ENCODE peak calls at places on chromosomes 7 and 10, in nine cellular contexts. S is mesendoderm, Y is fibroblast of lung, R is endodermal cell, W is neuronal stem cell, U is GM23248, X is adipocyte, M is IMR-90, B is MM.1S. F is an unnamed sample.

GRCh38 chr10:77245953-77246352 is 391.7 kb downstream of the KCNMA1 start:
- DNase-seq in R (no peak), U (peak), X (peak), Y (peak), S (no peak), W (no peak), M (peak), B (no peak), F (no peak)

GRCh38 chr10:97459933-97460332 is 14.0 kb downstream of the ZDHHC16 start:
- DNase-seq in W (no peak), S (no peak), X (no peak), R (no peak), B (no peak), M (no peak), Y (no peak), U (no peak), F (no peak)

GRCh38 chr7:76357379-76358052 is 1.3 kb downstream of the YWHAG start:
- DNase-seq in M (no peak), X (peak), S (no peak), B (no peak), W (no peak), Y (no peak), U (peak), R (no peak), F (no peak)

GRCh38 chr7:151551820-151552219 is 32.1 kb upstream of the RHEB start:
- DNase-seq in M (peak), Y (no peak), X (no peak), B (no peak), W (no peak), S (peak), U (no peak), R (no peak), F (no peak)

GRCh38 chr10:116521424-116522305 is 24.1 kb upstream of the PNLIP start:
- DNase-seq in W (peak), Y (peak), S (peak), X (peak), U (peak), B (peak), R (peak), M (peak), F (no peak)

GRCh38 chr10:6383099-6383812 is 180.5 kb downstream of the PFKFB3 start:
- DNase-seq in B (no peak), W (no peak), S (no peak), M (peak), Y (peak), U (peak), X (peak), R (no peak), F (no peak)

GRCh38 chr10:132238371-132239125 is 51.8 kb downstream of the DPYSL4 start:
- DNase-seq in S (no peak), W (no peak), B (no peak), R (no peak), X (no peak), U (no peak), Y (no peak), M (no peak), F (peak)

GRCh38 chr7:135785065-135785464 is 36.5 kb upstream of the FAM180A start:
- DNase-seq in W (no peak), M (no peak), Y (no peak), S (no peak), R (no peak), U (no peak), X (no peak), B (no peak), F (no peak)

GRCh38 chr7:91327341-91327740 is 63.1 kb downstream of the FZD1 start:
- DNase-seq in Y (no peak), S (no peak), M (no peak), R (no peak), U (no peak), B (no peak), X (no peak), W (no peak), F (no peak)

GRCh38 chr10:35172574-35172973 is 45.9 kb downstream of the CREM start:
- DNase-seq in S (no peak), B (no peak), U (peak), Y (peak), M (peak), X (peak), W (no peak), R (no peak), F (no peak)

GRCh38 chr10:14414901-14415300 is 84.2 kb upstream of the FRMD4A start:
- DNase-seq in S (no peak), W (no peak), U (peak), B (no peak), Y (peak), X (peak), R (no peak), M (peak), F (no peak)

GRCh38 chr7:149714081-149714909 is 59.1 kb downstream of the ZNF467 start:
- DNase-seq in S (peak), B (peak), W (peak), M (peak), X (peak), R (peak), Y (peak), U (peak), F (peak)

GRCh38 chr10:112565434-112566053 is 118.5 kb downstream of the VTI1A start:
- DNase-seq in M (peak), X (peak), U (peak), B (peak), S (peak), R (peak), Y (peak), W (peak), F (no peak)

GRCh38 chr7:82633592-82633991 is 190.0 kb upstream of the CACNA2D1 start:
- DNase-seq in U (no peak), W (no peak), M (no peak), B (no peak), X (no peak), Y (no peak), S (no peak), R (peak), F (no peak)

GRCh38 chr7:124033807-124034753 is 1.2 kb upstream of the TMEM229A start:
- DNase-seq in U (no peak), B (no peak), R (no peak), S (no peak), Y (no peak), M (no peak), W (no peak), X (no peak), F (no peak)

GRCh38 chr7:3605222-3605621 is 304.2 kb downstream of the SDK1 start:
- DNase-seq in M (peak), X (peak), Y (peak), S (no peak), B (no peak), W (no peak), R (no peak), U (no peak), F (no peak)

GRCh38 chr10:87798082-87798481 is 19.9 kb downstream of the ATAD1 start:
- DNase-seq in Y (no peak), W (no peak), R (no peak), U (no peak), M (no peak), S (no peak), B (no peak), X (no peak), F (no peak)

GRCh38 chr10:110226926-110227641 is 19.7 kb downstream of the MXI1 start:
- DNase-seq in X (peak), U (peak), B (no peak), W (no peak), S (peak), R (peak), Y (no peak), M (peak), F (peak)

GRCh38 chr7:2248984-2249694 is 7.1 kb downstream of the NUDT1 start:
- DNase-seq in B (peak), Y (peak), U (peak), S (peak), W (no peak), X (peak), M (peak), R (no peak), F (peak)

GRCh38 chr10:106078796-106079576 is 1085.5 kb downstream of the SORCS1 start:
- DNase-seq in S (peak), U (no peak), M (no peak), W (no peak), X (peak), Y (no peak), R (no peak), B (no peak), F (no peak)

GRCh38 chr7:103551006-103551405 is 105.0 kb upstream of the SLC26A5 start:
- DNase-seq in S (no peak), Y (no peak), R (no peak), X (no peak), W (no peak), U (no peak), M (peak), B (no peak), F (no peak)

GRCh38 chr10:6230335-6230734 is 27.6 kb downstream of the PFKFB3 start:
- DNase-seq in B (no peak), S (no peak), M (no peak), U (no peak), X (no peak), Y (no peak), R (no peak), W (no peak), F (peak)

GRCh38 chr7:45407730-45408406 is 166.3 kb upstream of the ADCY1 start:
- DNase-seq in Y (no peak), U (peak), W (no peak), S (peak), M (no peak), X (no peak), R (peak), B (no peak), F (no peak)

GRCh38 chr7:68729361-68729760 is 868.9 kb upstream of the AUTS2 start:
- DNase-seq in M (no peak), W (no peak), B (no peak), Y (no peak), R (no peak), U (no peak), S (peak), X (no peak), F (no peak)

GRCh38 chr7:106346167-106346677 is 61.4 kb upstream of the NAMPT start:
- DNase-seq in B (no peak), R (no peak), Y (peak), U (no peak), X (no peak), W (no peak), S (no peak), M (no peak), F (no peak)

GRCh38 chr10:36531621-36532020 is 593.8 kb upstream of the ANKRD30A start:
- DNase-seq in X (no peak), S (no peak), R (no peak), B (no peak), M (peak), W (no peak), U (peak), Y (no peak), F (no peak)

GRCh38 chr10:44786451-44786850 is 124.7 kb upstream of the TMEM72 start:
- DNase-seq in W (no peak), R (no peak), S (no peak), Y (peak), U (peak), B (no peak), M (peak), X (peak), F (no peak)

GRCh38 chr10:79333513-79333912 is 13.8 kb upstream of the PPIF start:
- DNase-seq in R (no peak), U (peak), W (no peak), M (peak), B (no peak), Y (no peak), X (peak), S (no peak), F (no peak)

GRCh38 chr7:104225441-104225840 is 17.6 kb upstream of the ORC5 start:
- DNase-seq in S (no peak), U (no peak), R (no peak), W (no peak), Y (no peak), B (no peak), M (no peak), X (no peak), F (no peak)

GRCh38 chr10:48247680-48248079 is 26.8 kb downstream of the FRMPD2 start:
- DNase-seq in U (no peak), R (peak), B (no peak), S (no peak), X (no peak), W (no peak), M (no peak), Y (no peak), F (no peak)

GRCh38 chr7:46764100-46764941 is 817.6 kb downstream of the TNS3 start:
- DNase-seq in W (no peak), Y (peak), X (peak), S (no peak), M (peak), B (no peak), R (no peak), U (peak), F (no peak)

GRCh38 chr7:137591444-137591843 is 247.9 kb upstream of the PTN start:
- DNase-seq in U (peak), M (peak), X (peak), W (no peak), B (peak), Y (peak), R (peak), S (peak), F (no peak)

GRCh38 chr10:53153831-53154230 is 381.2 kb upstream of the MBL2 start:
- DNase-seq in S (no peak), R (no peak), Y (no peak), M (no peak), B (no peak), W (no peak), U (no peak), X (no peak), F (no peak)

GRCh38 chr10:33229252-33229943 is 105.1 kb downstream of the NRP1 start:
- DNase-seq in U (peak), B (no peak), W (no peak), M (no peak), X (peak), R (no peak), S (no peak), Y (no peak), F (no peak)

GRCh38 chr10:84256510-84257342 is 11.9 kb downstream of the RGR start:
- DNase-seq in W (peak), Y (peak), U (peak), B (no peak), R (peak), S (peak), M (peak), X (peak), F (no peak)

GRCh38 chr7:155298834-155299538 is 1.3 kb downstream of the INSIG1 start:
- DNase-seq in W (peak), S (peak), M (peak), R (peak), U (peak), B (peak), Y (peak), X (peak), F (peak)

GRCh38 chr10:123205041-123205440 is 50.8 kb downstream of the BUB3 start:
- DNase-seq in S (no peak), U (no peak), B (no peak), M (no peak), W (no peak), R (no peak), X (no peak), Y (no peak), F (no peak)

GRCh38 chr7:74267756-74268565 is 13.8 kb upstream of the RFC2 start:
- DNase-seq in M (no peak), S (no peak), B (no peak), Y (no peak), U (no peak), R (no peak), W (no peak), X (no peak), F (no peak)

GRCh38 chr10:75638752-75639151 is 207.3 kb downstream of the LRMDA start:
- DNase-seq in R (no peak), M (no peak), W (no peak), U (no peak), X (no peak), S (no peak), Y (no peak), B (no peak), F (no peak)

GRCh38 chr10:75643405-75643804 is 212.0 kb downstream of the LRMDA start:
- DNase-seq in S (no peak), B (no peak), Y (no peak), W (no peak), M (no peak), U (no peak), R (no peak), X (no peak), F (no peak)

GRCh38 chr10:75640381-75640780 is 209.0 kb downstream of the LRMDA start:
- DNase-seq in S (no peak), M (no peak), R (no peak), B (no peak), Y (no peak), W (no peak), U (no peak), X (no peak), F (no peak)

GRCh38 chr10:75640803-75641202 is 209.4 kb downstream of the LRMDA start:
- DNase-seq in B (no peak), R (no peak), M (no peak), S (peak), X (no peak), U (no peak), W (no peak), Y (no peak), F (no peak)

GRCh38 chr10:75639726-75640125 is 208.3 kb downstream of the LRMDA start:
- DNase-seq in R (no peak), X (no peak), M (no peak), B (no peak), W (no peak), U (no peak), S (no peak), Y (no peak), F (no peak)
- H3K9ac ChIP-seq in R (no peak), X (no peak), M (no peak), B (no peak), W (no peak), U (no peak), S (no peak), Y (no peak), F (no peak)

GRCh38 chr10:89813546-89813945 is 112.2 kb downstream of the KIF20B start:
- DNase-seq in Y (no peak), M (no peak), B (no peak), W (no peak), R (no peak), S (no peak), U (no peak), X (no peak), F (no peak)
- H3K9ac ChIP-seq in Y (no peak), M (no peak), B (no peak), W (no peak), R (no peak), S (no peak), U (no peak), X (no peak), F (no peak)

GRCh38 chr10:7562026-7562425 is 104.7 kb downstream of the ITIH5 start:
- DNase-seq in R (no peak), W (no peak), S (no peak), X (no peak), B (no peak), Y (no peak), U (peak), M (no peak), F (no peak)
- H3K9ac ChIP-seq in R (no peak), W (no peak), S (no peak), X (peak), B (no peak), Y (no peak), U (no peak), M (no peak), F (no peak)

DNA sequence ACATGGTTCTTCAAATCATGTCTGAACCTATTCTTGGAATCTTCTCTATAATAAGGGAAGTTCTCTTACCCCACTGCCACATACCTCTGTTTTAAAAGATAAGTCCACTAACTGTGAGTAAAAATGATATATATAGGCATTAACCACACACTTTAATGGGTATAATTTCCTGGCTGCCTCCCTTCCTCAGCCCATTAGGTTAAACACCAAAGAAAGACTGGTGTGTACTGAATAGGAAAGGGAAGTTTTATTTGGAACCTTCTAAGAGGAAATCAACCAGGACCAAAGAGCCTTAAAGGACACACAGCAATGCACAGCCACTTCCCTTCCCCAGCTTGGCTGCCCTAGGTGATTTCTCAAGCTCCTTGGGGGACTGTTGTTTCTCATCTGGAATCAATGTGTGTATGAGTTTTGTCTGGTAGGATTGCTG is 5.0 kb upstream of the WBP1L start:
- DNase-seq in X (peak), W (no peak), S (no peak), B (no peak), U (no peak), R (no peak), Y (no peak), M (no peak), F (no peak)
- H3K9ac ChIP-seq in X (no peak), W (no peak), S (no peak), B (no peak), U (no peak), R (no peak), Y (no peak), M (no peak), F (peak)

GRCh38 chr10:101310528-101311439 is 43.2 kb upstream of the BTRC start:
- DNase-seq in M (no peak), Y (peak), S (peak), X (peak), R (peak), W (no peak), U (no peak), B (no peak), F (no peak)
- H3K9ac ChIP-seq in M (no peak), Y (no peak), S (peak), X (no peak), R (no peak), W (peak), U (no peak), B (no peak), F (no peak)

F was measured in kidney.